ENCODE peak calls at places on chromosomes 3 and 15, in eight cellular contexts. P is heart left ventricle, J is body of pancreas, E is hepatocyte, O is colonic mucosa, C is DND-41, S is Peyer's patch, G is A673. F is an unnamed sample.

GRCh38 chr3:106208979-106209378 is 340.2 kb upstream of the CBLB start:
- DNase-seq in P (no peak), J (no peak), E (no peak), O (no peak), C (no peak), S (no peak), G (peak; percentile 37), F (no peak)

GRCh38 chr3:154932633-154933032 is 147.5 kb upstream of the MME start:
- DNase-seq in P (no peak), J (no peak), E (no peak), O (no peak), C (no peak), S (no peak), G (no peak), F (no peak)

GRCh38 chr15:89828324-89829145 is 13.9 kb upstream of the ANPEP start:
- DNase-seq in P (peak; percentile 45), J (peak; percentile 42), E (no peak), O (peak; percentile 53), C (no peak), S (peak; percentile 70), G (no peak), F (no peak)

GRCh38 chr15:33293619-33294309 is 17.0 kb upstream of the RYR3 start:
- DNase-seq in P (no peak), J (no peak), E (no peak), O (no peak), C (no peak), S (no peak), G (no peak), F (no peak)

GRCh38 chr3:59189561-59190338 is 139.9 kb upstream of the CFAP20DC start:
- DNase-seq in P (no peak), J (no peak), E (peak; percentile 13), O (peak; percentile 26), C (no peak), S (no peak), G (no peak), F (peak; percentile 43)

GRCh38 chr15:91965501-91966180 is 112.1 kb downstream of the SLCO3A1 start:
- DNase-seq in P (no peak), J (no peak), E (no peak), O (no peak), C (no peak), S (no peak), G (no peak), F (no peak)

GRCh38 chr3:159635047-159635641 is 353.5 kb upstream of the IL12A start:
- DNase-seq in P (no peak), J (no peak), E (peak; percentile 28), O (no peak), C (no peak), S (no peak), G (no peak), F (peak; percentile 54)

GRCh38 chr3:133448478-133449122 is 48.7 kb downstream of the BFSP2 start:
- DNase-seq in P (no peak), J (no peak), E (no peak), O (no peak), C (no peak), S (peak; percentile 84), G (no peak), F (no peak)

GRCh38 chr15:51403072-51403878 is 61.8 kb downstream of the GLDN start:
- DNase-seq in P (no peak), J (no peak), E (peak; percentile 57), O (peak; percentile 19), C (no peak), S (no peak), G (peak; percentile 62), F (peak; percentile 23)

GRCh38 chr15:57444877-57445513 is 68.7 kb downstream of the CGNL1 start:
- DNase-seq in P (no peak), J (no peak), E (no peak), O (no peak), C (no peak), S (no peak), G (peak; percentile 58), F (no peak)

GRCh38 chr3:43994594-43995077 is 247.1 kb upstream of the TOPAZ1 start:
- DNase-seq in P (no peak), J (no peak), E (no peak), O (no peak), C (no peak), S (no peak), G (no peak), F (no peak)

DNA sequence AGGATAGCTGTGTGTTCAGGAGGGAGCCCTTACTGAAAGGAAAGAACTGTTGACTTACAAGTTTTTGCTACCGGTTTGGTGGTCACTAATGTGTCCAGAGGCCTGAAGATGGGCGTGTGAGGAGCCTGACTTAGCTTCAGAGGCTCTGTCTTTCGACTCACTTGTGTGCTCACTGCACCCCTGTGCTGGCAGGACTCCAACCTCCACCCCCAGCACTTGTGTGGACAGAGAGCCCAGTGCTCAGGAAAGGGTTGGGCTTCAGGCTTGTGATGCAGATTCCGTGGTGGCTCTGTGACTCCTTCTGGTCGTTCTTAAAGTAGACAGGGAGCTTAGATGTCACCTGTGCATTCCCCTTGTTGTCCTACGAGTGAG is 100.9 kb downstream of the PGPEP1L start:
- DNase-seq in P (peak; percentile 55), J (no peak), E (no peak), O (no peak), C (no peak), S (no peak), G (no peak), F (no peak)
- TF ChIP-seq CTCF in P (no peak), J (no peak), E (no peak), O (no peak), C (no peak), S (no peak), G (no peak), F (no peak)

GRCh38 chr3:141452773-141453172 is 34.1 kb upstream of the RASA2 start:
- DNase-seq in P (no peak), J (no peak), E (no peak), O (no peak), C (no peak), S (no peak), G (no peak), F (no peak)
- H3K4me1 ChIP-seq in P (peaks cover 44% of the 10 kb centered on the region), J (peaks cover 10% of the 10 kb centered on the region), E (no peaks in the 10 kb centered on the region), O (peaks cover 11% of the 10 kb centered on the region), C (no peaks in the 10 kb centered on the region), S (no peaks in the 10 kb centered on the region), G (no peaks in the 10 kb centered on the region), F (peaks cover 51% of the 10 kb centered on the region)

GRCh38 chr15:47505712-47506542 is 211.4 kb upstream of the SEMA6D start:
- DNase-seq in P (no peak), J (no peak), E (peak; percentile 8), O (no peak), C (no peak), S (no peak), G (peak; percentile 74), F (no peak)
- H3K9me3 ChIP-seq in P (no peaks in the 10 kb centered on the region), J (no peaks in the 10 kb centered on the region), E (no peaks in the 10 kb centered on the region), O (no peaks in the 10 kb centered on the region), C (no peaks in the 10 kb centered on the region), S (no peaks in the 10 kb centered on the region), G (no peaks in the 10 kb centered on the region), F (no peaks in the 10 kb centered on the region)

GRCh38 chr3:149376728-149377407 is 581 bp downstream of the TM4SF1 start:
- DNase-seq in P (peak; percentile 30), J (peak; percentile 50), E (no peak), O (no peak), C (no peak), S (no peak), G (no peak), F (no peak)

GRCh38 chr3:149373235-149374125 is 4.0 kb downstream of the TM4SF1 start:
- DNase-seq in P (no peak), J (no peak), E (peak; percentile 61), O (no peak), C (no peak), S (no peak), G (no peak), F (no peak)

GRCh38 chr3:149375824-149376196 is 1.6 kb downstream of the TM4SF1 start:
- DNase-seq in P (no peak), J (no peak), E (no peak), O (no peak), C (no peak), S (no peak), G (no peak), F (no peak)

GRCh38 chr3:149374391-149374790 is 3.1 kb downstream of the TM4SF1 start:
- DNase-seq in P (no peak), J (no peak), E (no peak), O (no peak), C (no peak), S (no peak), G (no peak), F (no peak)

DNA sequence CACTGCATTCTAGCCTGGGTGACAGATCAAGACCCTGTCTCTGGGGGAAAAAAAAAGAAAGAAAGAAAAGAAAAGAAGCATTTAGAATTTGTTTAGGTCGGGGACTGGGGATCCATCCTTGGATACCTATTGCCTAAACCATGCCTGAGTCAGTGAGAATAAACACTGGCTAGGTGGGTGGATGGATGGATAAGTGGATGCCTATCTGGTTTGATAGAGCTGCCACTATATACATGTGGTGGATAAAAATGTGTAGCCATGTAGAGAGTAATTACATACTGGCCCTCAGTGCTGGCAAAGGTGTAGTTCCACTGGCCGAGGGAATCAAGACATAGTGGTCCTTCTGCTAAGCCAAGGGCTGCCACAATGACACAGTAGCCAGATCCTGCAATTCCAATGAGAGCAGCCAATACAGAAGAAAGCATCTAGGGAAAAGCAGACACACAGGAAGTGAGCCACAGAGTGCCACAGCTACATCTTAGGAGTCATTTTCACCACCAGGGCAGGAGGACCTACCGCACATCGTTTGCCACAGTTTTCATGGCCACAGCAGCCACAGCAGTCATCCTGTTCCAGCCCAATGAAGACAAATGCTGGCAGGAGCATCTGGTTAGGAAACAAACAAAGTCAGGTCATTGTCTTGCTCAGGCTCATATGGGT is 2.2 kb downstream of the TM4SF1 start:
- DNase-seq in P (no peak), J (no peak), E (no peak), O (no peak), C (no peak), S (no peak), G (no peak), F (no peak)
- TF ChIP-seq CTCF in P (no peak), J (peak; percentile 9), E (no peak), O (no peak), C (no peak), S (no peak), G (no peak), F (no peak)

DNA sequence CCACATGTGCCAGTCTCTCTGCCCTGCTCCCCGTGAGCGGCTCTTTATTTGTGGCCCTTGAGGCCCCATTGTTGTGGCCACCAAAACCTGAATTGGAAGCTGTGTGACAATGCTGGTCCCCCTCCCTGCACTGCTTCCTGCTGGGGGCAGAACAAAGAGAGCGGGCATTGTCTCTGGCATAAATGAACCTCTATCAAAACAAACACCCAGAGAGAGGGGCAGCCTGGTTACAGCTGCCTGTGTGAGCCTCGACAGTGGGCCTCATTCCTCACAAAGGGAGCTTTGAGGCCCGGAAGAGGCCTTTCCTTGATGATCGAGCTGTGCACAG is 152.9 kb downstream of the IGF1R start:
- DNase-seq in P (no peak), J (no peak), E (no peak), O (no peak), C (peak; percentile 71), S (no peak), G (peak; percentile 52), F (no peak)
- H3K4me1 ChIP-seq in P (peaks cover 54% of the 10 kb centered on the region), J (peaks cover 72% of the 10 kb centered on the region), E (peaks cover 40% of the 10 kb centered on the region), O (peaks cover 13% of the 10 kb centered on the region), C (peaks cover 22% of the 10 kb centered on the region), S (peaks cover 9% of the 10 kb centered on the region), G (peaks cover 78% of the 10 kb centered on the region), F (peaks cover 33% of the 10 kb centered on the region)

GRCh38 chr3:6657591-6657990 is 203.3 kb upstream of the GRM7 start:
- DNase-seq in P (no peak), J (no peak), E (no peak), O (no peak), C (no peak), S (no peak), G (no peak), F (no peak)
- H3K9me3 ChIP-seq in P (no peaks in the 10 kb centered on the region), J (peaks cover 4% of the 10 kb centered on the region), E (no peaks in the 10 kb centered on the region), O (no peaks in the 10 kb centered on the region), C (peaks cover 8% of the 10 kb centered on the region), S (no peaks in the 10 kb centered on the region), G (peaks cover 5% of the 10 kb centered on the region), F (no peaks in the 10 kb centered on the region)